ENCODE peak calls at places on chromosomes 11 and 22, in four cellular contexts. M is uterus; Q is CD4-positive, alpha-beta T cell; K is IMR-90. L is an unnamed sample.

GRCh38 chr22:20857247-20857643 is 1.4 kb downstream of the PI4KA start:
- DNase-seq in Q (no peak), K (no peak), M (no peak), L (no peak)

GRCh38 chr11:36453678-36454077 is 56.4 kb downstream of the TRAF6 start:
- DNase-seq in K (peak; percentile 37), M (no peak), Q (no peak), L (no peak)

GRCh38 chr22:42065408-42066132 is 5.0 kb downstream of the NAGA start:
- DNase-seq in M (no peak), Q (no peak), K (no peak), L (no peak)

GRCh38 chr22:42310301-42310981 is 40.0 kb upstream of the TCF20 start:
- DNase-seq in M (no peak), K (no peak), Q (no peak), L (no peak)

GRCh38 chr11:44261800-44262591 is 47.9 kb downstream of the ALX4 start:
- DNase-seq in Q (no peak), K (no peak), M (no peak), L (no peak)

GRCh38 chr11:789951-790350 is at the start of gene CEND1:
- DNase-seq in M (peak; percentile 56), K (peak; percentile 54), Q (no peak), L (no peak)

GRCh38 chr11:62908468-62909072 is 12.6 kb downstream of the CHRM1 start:
- DNase-seq in K (no peak), M (no peak), Q (no peak), L (no peak)

GRCh38 chr11:48081151-48082010 is 101.0 kb downstream of the PTPRJ start:
- DNase-seq in M (peak; percentile 51), Q (no peak), K (peak; percentile 59), L (peak; percentile 69)

GRCh38 chr11:12508151-12508740 is 130.9 kb downstream of the PARVA start:
- DNase-seq in K (peak; percentile 75), M (peak; percentile 37), Q (no peak), L (no peak)

GRCh38 chr11:67238894-67239794 is 27.1 kb upstream of the GRK2 start:
- DNase-seq in Q (no peak), K (peak; percentile 26), M (no peak), L (no peak)

GRCh38 chr11:11422291-11423128 is 69.5 kb upstream of the CSNK2A3 start:
- DNase-seq in M (no peak), Q (no peak), K (no peak), L (no peak)

GRCh38 chr11:22778642-22779041 is 51.0 kb downstream of the SVIP start:
- DNase-seq in Q (no peak), K (no peak), M (no peak), L (no peak)

GRCh38 chr11:129734654-129735053 is 81.0 kb upstream of the TMEM45B start:
- DNase-seq in M (no peak), Q (no peak), K (no peak), L (no peak)

GRCh38 chr11:73387594-73388021 is 11.4 kb downstream of the RELT start:
- DNase-seq in K (no peak), Q (no peak), M (no peak), L (no peak)

DNA sequence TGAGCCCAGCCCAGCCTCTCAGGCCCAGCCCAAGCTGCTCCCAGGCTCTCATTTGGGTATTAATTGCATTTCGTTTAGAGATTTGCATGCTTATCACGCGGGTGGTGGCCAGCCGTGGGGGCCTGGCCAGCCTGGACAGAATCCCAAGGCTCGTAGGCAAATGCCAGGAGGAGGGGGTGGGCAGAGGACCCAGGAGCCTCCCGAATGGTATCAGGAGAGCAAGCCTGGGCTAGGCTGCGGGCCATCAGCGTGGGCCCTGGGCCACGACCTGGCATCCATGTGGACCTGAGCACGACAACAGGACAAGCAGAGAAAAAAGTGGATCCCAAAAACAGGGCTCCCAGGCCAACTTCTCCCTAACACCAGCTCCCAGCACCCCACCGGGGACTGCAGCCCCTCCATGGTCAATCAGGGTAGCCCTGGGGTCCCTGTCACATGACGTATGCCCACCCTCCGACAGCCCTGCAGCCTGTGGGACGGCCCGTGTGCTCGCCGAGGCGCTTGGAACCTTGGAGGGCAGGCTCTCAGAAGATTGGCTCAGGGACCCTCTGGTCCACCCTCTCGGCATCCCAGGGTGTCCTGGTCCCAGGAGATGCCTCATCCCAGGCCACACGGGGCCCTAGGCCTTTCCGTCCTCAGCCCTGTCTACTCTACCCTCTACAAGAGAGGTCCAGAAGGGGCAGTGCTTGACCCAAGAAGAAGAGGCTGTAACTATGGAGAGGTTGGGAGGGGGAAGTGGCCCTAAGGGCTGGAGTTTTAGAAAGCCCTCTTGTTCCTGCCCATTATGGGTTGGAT is 8.8 kb downstream of the ASCL2 start:
- DNase-seq in K (no peak), M (no peak), Q (no peak), L (no peak)
- H3K27me3 ChIP-seq in K (peaks cover 48% of the 10 kb centered on the region), M (no peaks in the 10 kb centered on the region), Q (no peaks in the 10 kb centered on the region), L (no peaks in the 10 kb centered on the region)

GRCh38 chr11:18791175-18792065 is at the start of gene PTPN5:
- DNase-seq in M (no peak), Q (no peak), K (no peak), L (no peak)

GRCh38 chr11:18792066-18792591 is 531 bp upstream of the PTPN5 start:
- DNase-seq in Q (no peak), K (no peak), M (no peak), L (no peak)

GRCh38 chr11:18798941-18799469 is 7.4 kb upstream of the PTPN5 start:
- DNase-seq in K (no peak), M (no peak), Q (no peak), L (no peak)

GRCh38 chr11:18792827-18793226 is 1.2 kb upstream of the PTPN5 start:
- DNase-seq in M (no peak), K (no peak), Q (no peak), L (no peak)

DNA sequence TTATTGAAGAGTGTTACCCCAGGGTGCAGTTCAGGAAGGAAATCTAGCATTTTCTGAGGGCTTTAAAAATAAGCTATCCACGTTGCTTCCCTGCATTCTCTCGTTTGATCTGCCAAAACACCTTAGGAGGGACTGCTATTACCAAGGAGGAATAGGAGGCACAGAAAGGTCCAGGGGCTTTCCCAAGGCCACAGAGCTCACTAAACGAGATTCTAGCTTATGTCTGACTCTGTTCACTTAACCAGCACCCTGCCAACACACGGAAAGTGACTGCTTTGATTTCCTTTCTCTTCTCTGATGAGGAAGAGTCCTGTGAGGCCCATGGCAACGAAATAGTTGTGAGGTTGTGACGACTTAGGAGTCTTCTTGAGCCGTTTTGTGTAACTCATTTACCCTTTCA is 3.4 kb upstream of the PTPN5 start:
- DNase-seq in M (no peak), Q (no peak), K (no peak), L (no peak)
- H3K27me3 ChIP-seq in M (no peaks in the 10 kb centered on the region), Q (peaks cover 28% of the 10 kb centered on the region), K (peaks cover 38% of the 10 kb centered on the region), L (peaks cover 60% of the 10 kb centered on the region)

DNA sequence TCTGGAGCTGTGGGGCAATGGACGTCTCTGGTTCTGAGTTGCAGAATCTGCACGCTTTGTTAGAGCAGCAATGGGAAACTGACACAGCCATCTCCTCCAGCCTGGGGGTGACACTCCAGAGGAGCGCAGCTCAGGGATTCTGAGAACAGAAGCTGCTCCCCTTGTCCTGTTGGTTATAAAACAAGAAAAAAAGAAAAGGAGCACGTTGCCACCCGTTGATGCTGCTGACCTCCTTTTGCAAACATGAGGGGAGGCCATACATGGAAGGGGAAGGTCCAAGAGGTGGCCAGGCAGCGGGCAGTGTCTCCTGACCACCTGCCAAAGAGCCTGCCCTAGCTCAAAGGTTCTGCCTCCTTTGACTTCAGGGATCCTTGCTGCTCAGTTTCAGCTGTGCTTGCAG is 61.0 kb downstream of the SPATA19 start:
- DNase-seq in M (no peak), Q (no peak), K (no peak), L (no peak)
- H3K27me3 ChIP-seq in M (no peaks in the 10 kb centered on the region), Q (peaks cover 22% of the 10 kb centered on the region), K (no peaks in the 10 kb centered on the region), L (peaks cover 33% of the 10 kb centered on the region)

DNA sequence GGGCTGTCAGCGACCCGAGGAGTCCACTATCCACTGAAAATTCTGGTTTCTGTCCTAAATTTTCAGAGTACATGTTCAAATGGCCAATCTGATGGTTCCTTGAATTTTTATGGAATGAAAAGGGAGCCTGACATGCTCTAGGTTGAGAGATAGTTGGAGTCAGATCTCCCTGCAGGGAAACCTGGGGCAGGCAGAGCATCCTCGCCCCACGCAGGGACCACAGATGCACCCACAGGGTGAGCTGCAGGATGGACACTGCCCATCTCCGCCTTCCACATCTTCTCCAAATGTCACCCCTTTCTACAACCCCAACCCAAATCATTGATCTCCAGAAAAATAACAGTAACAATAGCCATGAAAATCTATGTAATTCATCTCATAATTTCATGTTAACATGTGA is 114.2 kb upstream of the IGLL5 start:
- DNase-seq in M (no peak), K (no peak), Q (no peak), L (no peak)
- H3K27me3 ChIP-seq in M (no peaks in the 10 kb centered on the region), K (peaks cover 4% of the 10 kb centered on the region), Q (no peaks in the 10 kb centered on the region), L (peaks cover 19% of the 10 kb centered on the region)

GRCh38 chr11:99198215-99198614 is 177.5 kb downstream of the CNTN5 start:
- DNase-seq in M (no peak), Q (no peak), K (no peak), L (no peak)

GRCh38 chr11:99197477-99197876 is 176.7 kb downstream of the CNTN5 start:
- DNase-seq in K (no peak), M (no peak), Q (no peak), L (no peak)

GRCh38 chr11:99199336-99199735 is 178.6 kb downstream of the CNTN5 start:
- DNase-seq in K (no peak), Q (no peak), M (no peak), L (no peak)

DNA sequence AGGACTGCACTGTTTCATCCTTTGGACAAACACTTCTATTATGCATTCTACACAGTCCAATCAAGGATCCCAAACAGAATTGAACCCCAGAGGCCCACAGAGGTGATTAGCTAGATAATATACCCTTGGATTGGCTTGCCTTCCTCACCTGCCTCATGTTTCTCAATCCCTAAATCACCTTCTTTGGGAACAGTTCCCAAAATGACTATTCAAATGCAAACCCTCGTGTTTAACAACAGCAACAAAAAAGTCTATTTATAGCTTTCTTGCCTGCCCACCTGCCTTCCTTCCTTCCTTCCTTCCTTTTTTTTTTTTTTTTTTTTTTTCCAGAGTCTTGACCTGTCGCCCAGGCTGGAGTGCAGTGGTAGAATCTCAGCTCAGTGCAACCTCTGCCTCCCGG is 180.0 kb downstream of the CNTN5 start:
- DNase-seq in K (no peak), M (no peak), Q (no peak), L (no peak)
- H3K27me3 ChIP-seq in K (no peaks in the 10 kb centered on the region), M (no peaks in the 10 kb centered on the region), Q (no peaks in the 10 kb centered on the region), L (no peaks in the 10 kb centered on the region)

GRCh38 chr22:37515902-37516301 is 3.3 kb downstream of the CARD10 start:
- DNase-seq in M (no peak), Q (no peak), K (no peak), L (no peak)
- H3K27me3 ChIP-seq in M (no peaks in the 10 kb centered on the region), Q (peaks cover 24% of the 10 kb centered on the region), K (no peaks in the 10 kb centered on the region), L (peaks cover 11% of the 10 kb centered on the region)

DNA sequence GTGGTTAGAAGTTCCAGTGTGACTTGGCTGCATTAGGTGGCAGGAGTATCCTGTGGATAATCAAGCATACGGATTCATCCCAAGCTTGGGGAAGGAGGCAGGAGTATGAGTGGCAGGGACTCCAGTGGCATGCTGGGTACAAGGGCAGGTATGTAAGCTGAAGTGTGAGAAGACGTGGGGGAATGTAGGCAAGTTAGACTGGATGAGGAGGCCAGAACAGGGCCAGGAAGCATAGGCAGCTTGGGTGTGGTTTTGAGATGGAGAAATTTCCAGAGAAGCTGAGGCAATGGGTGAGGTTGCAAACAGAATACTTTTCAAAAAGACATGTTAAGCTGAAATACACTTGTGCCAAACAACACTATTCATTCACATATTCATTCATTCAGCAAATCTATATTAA is 43.1 kb upstream of the AMOTL1 start:
- DNase-seq in M (no peak), K (no peak), Q (no peak), L (no peak)
- H3K27me3 ChIP-seq in M (no peaks in the 10 kb centered on the region), K (peaks cover 12% of the 10 kb centered on the region), Q (peaks cover 8% of the 10 kb centered on the region), L (no peaks in the 10 kb centered on the region)

L was measured in heart right ventricle.